ENCODE peak calls at places on chromosomes 7 and 10, in nine cellular contexts. G is NCI-H748 treated with DMSO at 0.1 percent for 48 hours; B is glutamatergic neuron; L is HFFc6; E is CD8-positive, alpha-beta memory T cell; W is ELR; M is colonic mucosa; N is activated effector memory CD4-positive, alpha-beta T cell treated with anti-CD3 and anti-CD28 coated beads, Interleukin-2, amount 50 U/mL, for 16 hours; J is mucosa of gallbladder. A is an unnamed sample.

GRCh38 chr10:62554632-62555199 is 180.5 kb downstream of the ZNF365 start:
- DNase-seq in B (peak), N (no peak), L (peak), J (peak), E (no peak), M (peak), W (peak), G (peak), A (no peak)

GRCh38 chr10:62244785-62245595 is 23.7 kb downstream of the RTKN2 start:
- DNase-seq in W (peak), E (peak), L (peak), B (no peak), J (peak), G (peak), N (no peak), M (peak), A (peak)

GRCh38 chr10:104139221-104139620 is 17.2 kb downstream of the SFR1 start:
- DNase-seq in G (no peak), W (peak), L (no peak), B (no peak), M (no peak), E (no peak), N (no peak), J (no peak), A (no peak)

GRCh38 chr7:134892963-134893362 is 93.3 kb upstream of the AGBL3 start:
- DNase-seq in E (no peak), L (no peak), N (no peak), W (no peak), M (no peak), B (no peak), J (no peak), G (no peak), A (no peak)

GRCh38 chr7:55903985-55904759 is 16.9 kb downstream of the ZNF713 start:
- DNase-seq in N (no peak), G (no peak), M (no peak), J (no peak), L (no peak), B (no peak), E (no peak), W (no peak), A (no peak)

GRCh38 chr10:132746386-132746785 is 39.6 kb downstream of the NKX6-2 start:
- DNase-seq in G (no peak), L (no peak), W (no peak), E (no peak), N (no peak), J (no peak), M (no peak), B (no peak), A (no peak)

GRCh38 chr7:50069613-50070012 is 23.4 kb downstream of the ZPBP start:
- DNase-seq in M (no peak), N (no peak), L (no peak), B (no peak), J (no peak), E (no peak), G (no peak), W (no peak), A (no peak)

GRCh38 chr10:125878957-125879835 is 1.9 kb downstream of the DHX32 start:
- DNase-seq in L (peak), M (no peak), N (no peak), J (no peak), E (no peak), W (peak), B (no peak), G (no peak), A (peak)

GRCh38 chr7:101684980-101685323 is 55.9 kb upstream of the MYL10 start:
- DNase-seq in W (no peak), J (no peak), N (no peak), G (no peak), E (no peak), M (no peak), B (no peak), L (no peak), A (no peak)

GRCh38 chr7:140923358-140924006 is 1.2 kb downstream of the BRAF start:
- DNase-seq in W (peak), B (no peak), L (no peak), J (no peak), E (no peak), G (peak), M (peak), N (no peak), A (no peak)

GRCh38 chr10:4372601-4373000 is 453.4 kb upstream of the AKR1E2 start:
- DNase-seq in B (no peak), N (no peak), M (no peak), L (peak), J (no peak), E (no peak), G (peak), W (peak), A (peak)

A was measured in pulmonary artery endothelial cell.